ENCODE peak calls at places on chromosomes 1 and 21, in ten cellular contexts. Z, N, B, T, V, H, U, O, X and G are unnamed samples.

GRCh38 chr1:14608308-14608707 is 9.8 kb downstream of the KAZN start:
- DNase-seq in H (no peak), V (no peak), N (no peak), X (no peak), B (no peak), U (no peak), Z (no peak), T (no peak), O (no peak), G (no peak)

GRCh38 chr1:35835398-35835797 is 27.6 kb downstream of the AGO4 start:
- DNase-seq in U (no peak), Z (no peak), T (no peak), H (no peak), N (no peak), V (no peak), X (no peak), O (no peak), B (no peak), G (no peak)

GRCh38 chr21:34630536-34631143 is 15.7 kb upstream of the RCAN1 start:
- DNase-seq in H (peak), Z (no peak), U (no peak), N (peak), T (peak), X (no peak), O (no peak), B (no peak), V (peak), G (no peak)

GRCh38 chr1:194062526-194062925 is 876.1 kb upstream of the B3GALT2 start:
- DNase-seq in T (no peak), U (no peak), V (no peak), H (no peak), B (no peak), O (no peak), N (no peak), Z (no peak), X (no peak), G (no peak)

GRCh38 chr1:176843352-176844297 is 320.9 kb downstream of the ASTN1 start:
- DNase-seq in O (no peak), B (no peak), U (no peak), X (no peak), Z (no peak), H (peak), V (peak), N (peak), T (peak), G (no peak)

GRCh38 chr1:23393706-23394105 is 24.1 kb upstream of the ZNF436 start:
- DNase-seq in V (no peak), Z (no peak), N (no peak), X (peak), H (no peak), B (no peak), U (peak), O (no peak), T (peak), G (peak)

GRCh38 chr1:43389326-43390313 is at the start of the genes MED8 and SZT2:
- DNase-seq in O (peak), T (peak), Z (peak), U (peak), B (peak), V (peak), N (peak), X (peak), H (peak), G (peak)

GRCh38 chr1:12342261-12343003 is 112.6 kb downstream of the VPS13D start:
- DNase-seq in T (no peak), N (no peak), H (no peak), O (no peak), Z (no peak), B (no peak), V (no peak), U (no peak), X (no peak), G (no peak)

GRCh38 chr1:222331340-222331739 is 216.6 kb downstream of the HHIPL2 start:
- DNase-seq in Z (no peak), O (no peak), T (peak), X (no peak), U (no peak), N (no peak), H (no peak), B (no peak), V (no peak), G (no peak)

GRCh38 chr1:222331765-222332164 is 216.1 kb downstream of the HHIPL2 start:
- DNase-seq in X (no peak), N (no peak), O (no peak), T (no peak), V (no peak), H (no peak), B (no peak), U (no peak), Z (no peak), G (no peak)

GRCh38 chr1:222326710-222327036 is 221.2 kb downstream of the HHIPL2 start:
- DNase-seq in U (no peak), N (no peak), H (no peak), V (no peak), Z (no peak), T (no peak), X (no peak), B (no peak), O (no peak), G (no peak)

GRCh38 chr1:222326004-222326709 is 221.7 kb downstream of the HHIPL2 start:
- DNase-seq in U (no peak), T (no peak), O (no peak), X (no peak), Z (no peak), B (no peak), N (no peak), H (no peak), V (no peak), G (no peak)

DNA sequence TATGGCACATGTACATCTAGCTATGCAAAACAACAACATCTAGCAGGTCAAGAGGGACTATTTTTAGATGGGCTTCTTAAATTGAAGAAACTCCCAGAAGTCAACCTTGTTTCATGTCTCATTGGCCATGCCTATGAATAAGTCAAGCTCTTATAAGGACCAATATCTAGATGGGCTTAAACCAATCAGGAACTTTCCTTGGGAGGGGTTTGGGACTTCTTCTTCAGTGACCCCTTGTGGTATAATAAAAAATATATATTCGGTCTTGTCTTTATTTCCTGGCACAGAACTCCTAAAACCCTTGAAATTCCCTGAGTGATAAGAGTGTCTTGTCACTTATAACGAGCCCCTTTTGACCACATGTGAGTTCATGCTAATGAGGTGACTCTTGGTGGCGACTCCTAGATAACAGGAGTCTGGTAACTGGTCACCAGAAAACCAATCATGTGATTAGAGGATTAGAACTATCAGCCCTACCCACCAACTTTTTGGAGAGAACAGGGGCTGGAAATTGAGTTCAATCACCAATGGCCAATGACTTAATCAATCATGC is 218.3 kb downstream of the HHIPL2 start:
- DNase-seq in X (no peak), Z (no peak), O (no peak), V (no peak), N (no peak), B (no peak), T (no peak), U (no peak), H (peak), G (no peak)
- TF ChIP-seq CTCF in X (no peak), Z (no peak), O (no peak), V (no peak), N (no peak), B (no peak), T (no peak), U (no peak), H (peak), G (no peak)

DNA sequence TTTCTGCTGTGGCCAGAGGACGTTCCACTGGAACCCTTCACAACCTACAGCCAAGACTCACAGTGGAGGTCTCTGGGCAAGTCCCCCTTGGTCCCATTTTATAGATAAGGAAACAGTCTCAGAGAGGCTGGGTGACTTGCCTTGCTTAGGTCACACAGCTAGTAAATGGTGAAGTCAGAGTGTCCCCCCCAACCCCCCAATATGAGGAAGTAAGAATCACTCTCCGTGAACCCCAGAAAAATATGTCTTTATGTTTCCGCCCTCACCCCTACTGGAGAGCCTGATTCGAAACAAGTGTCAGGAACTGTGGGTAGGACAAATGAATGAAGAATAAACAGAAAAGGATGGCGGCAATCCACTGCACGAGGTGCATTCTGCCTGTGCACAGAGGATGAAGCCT is 56.7 kb downstream of the H3-3A start:
- DNase-seq in B (no peak), T (no peak), Z (no peak), V (no peak), U (no peak), H (no peak), O (no peak), N (no peak), X (no peak), G (no peak)
- H3K27ac ChIP-seq in B (no peak), T (no peak), Z (no peak), V (no peak), U (no peak), H (no peak), O (no peak), N (no peak), X (no peak), G (no peak)

DNA sequence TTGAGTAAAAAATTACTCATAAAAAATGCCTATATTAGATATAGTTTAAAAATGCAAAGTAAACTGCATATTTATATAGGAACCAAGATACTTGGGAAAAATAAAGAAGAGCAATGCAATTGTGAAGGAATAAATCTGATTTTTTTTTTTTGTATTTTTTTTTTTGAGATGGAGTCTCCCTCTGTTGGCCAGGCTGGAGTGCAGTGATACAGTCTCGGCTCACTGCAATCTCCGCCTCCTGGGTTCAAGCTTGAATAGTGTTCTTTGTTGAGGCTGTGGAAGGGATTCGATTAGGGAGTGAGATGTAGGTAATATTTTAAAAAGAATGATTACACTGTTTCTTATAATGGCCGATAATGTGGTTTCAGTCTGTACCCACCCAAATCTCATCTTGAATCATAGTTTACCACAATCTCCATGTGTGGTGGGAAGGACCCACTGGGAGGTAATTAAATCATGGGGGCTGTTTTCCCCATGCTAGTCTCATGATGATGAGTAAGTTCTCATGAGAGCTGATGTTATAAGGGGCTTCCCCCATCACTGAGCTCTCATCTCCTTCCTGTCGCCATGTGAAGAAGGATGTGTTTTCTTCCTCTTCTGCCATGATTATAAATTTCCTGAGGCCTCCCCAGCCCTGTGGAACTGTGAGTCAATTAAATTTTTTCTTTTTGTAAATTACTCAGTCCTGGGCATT is 1765.9 kb downstream of the PLA2G4A start:
- DNase-seq in V (no peak), Z (no peak), T (no peak), N (no peak), U (no peak), O (no peak), H (no peak), X (no peak), B (no peak), G (no peak)
- TF ChIP-seq CTCF in V (peak), Z (no peak), T (peak), N (no peak), U (no peak), O (peak), H (peak), X (no peak), B (no peak), G (no peak)

GRCh38 chr1:151799179-151800022 is 5.8 kb downstream of the LINGO4 start:
- DNase-seq in N (no peak), T (no peak), H (no peak), O (peak), V (peak), U (no peak), B (no peak), Z (no peak), X (no peak), G (no peak)
- H3K27ac ChIP-seq in N (no peak), T (no peak), H (no peak), O (no peak), V (no peak), U (no peak), B (no peak), Z (no peak), X (no peak), G (no peak)